ENCODE peak calls at places on chromosomes 16 and 17, in five cellular contexts. One of them, this sample, is unnamed. For H3K4me1, the result is how much of the 10 kb centered on the place peaks cover.

GRCh38 chr16:56547120-56547948 is 17.5 kb upstream of the MT4 start:
- DNase-seq in GM23248: peak
- DNase-seq in DND-41: no peak
- DNase-seq in H1: peak
- DNase-seq in PC-9: peak
- DNase-seq in this sample: peak

GRCh38 chr16:83995756-83996155 is 27.7 kb downstream of the NECAB2 start:
- DNase-seq in H1: peak
- DNase-seq in DND-41: no peak
- DNase-seq in GM23248: no peak
- DNase-seq in PC-9: no peak
- DNase-seq in this sample: peak

GRCh38 chr16:5615868-5616642 is 518.5 kb upstream of the EEF2KMT start:
- DNase-seq in PC-9: peak
- DNase-seq in DND-41: peak
- DNase-seq in GM23248: peak
- DNase-seq in H1: peak
- DNase-seq in this sample: no peak

GRCh38 chr17:49739662-49740271 is 24.2 kb downstream of the FAM117A start:
- DNase-seq in DND-41: peak
- DNase-seq in PC-9: peak
- DNase-seq in H1: no peak
- DNase-seq in GM23248: no peak
- DNase-seq in this sample: peak

GRCh38 chr16:83200005-83200779 is 573.4 kb downstream of the CDH13 start:
- DNase-seq in H1: no peak
- DNase-seq in GM23248: peak
- DNase-seq in PC-9: no peak
- DNase-seq in DND-41: no peak
- DNase-seq in this sample: peak

GRCh38 chr17:67227488-67227887 is 17.5 kb downstream of the HELZ start:
- DNase-seq in H1: no peak
- DNase-seq in DND-41: no peak
- DNase-seq in GM23248: peak
- DNase-seq in PC-9: no peak
- DNase-seq in this sample: no peak

GRCh38 chr16:67184453-67185002 is 765 bp upstream of the MATCAP1 start:
- DNase-seq in DND-41: no peak
- DNase-seq in GM23248: no peak
- DNase-seq in H1: peak
- DNase-seq in PC-9: no peak
- DNase-seq in this sample: no peak

GRCh38 chr17:68794636-68795503 is 160.3 kb downstream of the ABCA8 start:
- DNase-seq in DND-41: no peak
- DNase-seq in GM23248: peak
- DNase-seq in PC-9: no peak
- DNase-seq in H1: no peak
- DNase-seq in this sample: no peak

GRCh38 chr16:48099455-48099854 is 56.3 kb downstream of the ABCC12 start:
- DNase-seq in PC-9: no peak
- DNase-seq in H1: no peak
- DNase-seq in GM23248: peak
- DNase-seq in DND-41: no peak
- DNase-seq in this sample: no peak

GRCh38 chr16:64116151-64116550 is 1005.7 kb downstream of the CDH11 start:
- DNase-seq in DND-41: no peak
- DNase-seq in GM23248: no peak
- DNase-seq in H1: no peak
- DNase-seq in PC-9: no peak
- DNase-seq in this sample: no peak

GRCh38 chr17:36837616-36838272 is 99.5 kb upstream of the LHX1 start:
- DNase-seq in GM23248: no peak
- DNase-seq in DND-41: no peak
- DNase-seq in PC-9: no peak
- DNase-seq in H1: no peak
- DNase-seq in this sample: no peak

GRCh38 chr16:66905633-66906539 is 12.8 kb downstream of the CDH16 start:
- DNase-seq in DND-41: peak
- DNase-seq in H1: no peak
- DNase-seq in PC-9: peak
- DNase-seq in GM23248: no peak
- DNase-seq in this sample: peak

GRCh38 chr17:19724501-19725420 is 8.4 kb upstream of the SLC47A2 start:
- DNase-seq in PC-9: peak
- DNase-seq in DND-41: no peak
- DNase-seq in GM23248: peak
- DNase-seq in H1: no peak
- DNase-seq in this sample: peak

GRCh38 chr17:27601069-27601974 is 29.7 kb upstream of the LGALS9 start:
- DNase-seq in PC-9: peak
- DNase-seq in GM23248: peak
- DNase-seq in DND-41: peak
- DNase-seq in H1: peak
- DNase-seq in this sample: peak

GRCh38 chr17:419073-419735 is 66.6 kb upstream of the RPH3AL start:
- DNase-seq in GM23248: no peak
- DNase-seq in DND-41: peak
- DNase-seq in PC-9: no peak
- DNase-seq in H1: no peak
- DNase-seq in this sample: no peak

GRCh38 chr17:64411999-64412771 is 21.5 kb upstream of the PECAM1 start:
- DNase-seq in PC-9: no peak
- DNase-seq in GM23248: peak
- DNase-seq in H1: peak
- DNase-seq in DND-41: no peak
- DNase-seq in this sample: no peak

GRCh38 chr17:78185981-78186688 is 717 bp downstream of the TK1 start:
- DNase-seq in DND-41: peak
- DNase-seq in PC-9: peak
- DNase-seq in GM23248: peak
- DNase-seq in H1: no peak
- DNase-seq in this sample: peak

GRCh38 chr16:11768850-11769249 is 26.2 kb upstream of the TXNDC11 start:
- DNase-seq in GM23248: no peak
- DNase-seq in DND-41: no peak
- DNase-seq in PC-9: no peak
- DNase-seq in H1: no peak
- DNase-seq in this sample: no peak

GRCh38 chr17:67293251-67294203 is 48.5 kb upstream of the HELZ start:
- DNase-seq in H1: peak
- DNase-seq in DND-41: peak
- DNase-seq in GM23248: peak
- DNase-seq in PC-9: peak
- DNase-seq in this sample: no peak

GRCh38 chr17:8166731-8167130 is 4.0 kb upstream of the VAMP2 start:
- DNase-seq in H1: no peak
- DNase-seq in DND-41: no peak
- DNase-seq in PC-9: no peak
- DNase-seq in GM23248: no peak
- DNase-seq in this sample: peak

GRCh38 chr16:26345951-26346350 is 654.2 kb downstream of the HS3ST4 start:
- DNase-seq in H1: no peak
- DNase-seq in DND-41: no peak
- DNase-seq in PC-9: no peak
- DNase-seq in GM23248: no peak
- DNase-seq in this sample: no peak

GRCh38 chr16:85123891-85124635 is 11.8 kb upstream of the CIBAR2 start:
- DNase-seq in DND-41: no peak
- DNase-seq in PC-9: peak
- DNase-seq in H1: no peak
- DNase-seq in GM23248: peak
- DNase-seq in this sample: peak

GRCh38 chr17:80812362-80813088 is 179.1 kb upstream of the CHMP6 start:
- DNase-seq in GM23248: no peak
- DNase-seq in PC-9: no peak
- DNase-seq in H1: no peak
- DNase-seq in DND-41: no peak
- DNase-seq in this sample: no peak

GRCh38 chr17:13550291-13550690 is 51.4 kb downstream of the HS3ST3A1 start:
- DNase-seq in GM23248: peak
- DNase-seq in PC-9: no peak
- DNase-seq in DND-41: no peak
- DNase-seq in H1: no peak
- DNase-seq in this sample: peak

GRCh38 chr17:79800325-79801155 is 3.7 kb upstream of the CBX8 start:
- DNase-seq in GM23248: peak
- DNase-seq in H1: peak
- DNase-seq in DND-41: peak
- DNase-seq in PC-9: peak
- DNase-seq in this sample: peak

GRCh38 chr17:79802039-79802735 is 5.3 kb upstream of the CBX8 start:
- DNase-seq in H1: peak
- DNase-seq in DND-41: no peak
- DNase-seq in GM23248: no peak
- DNase-seq in PC-9: no peak
- DNase-seq in this sample: no peak

GRCh38 chr17:79802736-79803420 is 6.0 kb upstream of the CBX8 start:
- DNase-seq in H1: peak
- DNase-seq in GM23248: no peak
- DNase-seq in PC-9: no peak
- DNase-seq in DND-41: no peak
- DNase-seq in this sample: no peak

GRCh38 chr17:79799538-79800324 is 2.9 kb upstream of the CBX8 start:
- DNase-seq in PC-9: no peak
- DNase-seq in H1: peak
- DNase-seq in DND-41: peak
- DNase-seq in GM23248: peak
- DNase-seq in this sample: no peak

GRCh38 chr17:79801156-79802038 is 4.5 kb upstream of the CBX8 start:
- DNase-seq in H1: no peak
- DNase-seq in GM23248: peak
- DNase-seq in DND-41: no peak
- DNase-seq in PC-9: peak
- DNase-seq in this sample: peak
- TF ChIP-seq EZH2 in H1: peak
- TF ChIP-seq EZH2 in GM23248: no peak
- TF ChIP-seq EZH2 in DND-41: no peak
- TF ChIP-seq EZH2 in PC-9: no peak
- TF ChIP-seq EZH2 in this sample: peak

GRCh38 chr16:9236319-9236718 is 144.9 kb downstream of the HAPSTR1 start:
- DNase-seq in PC-9: no peak
- DNase-seq in H1: no peak
- DNase-seq in GM23248: no peak
- DNase-seq in DND-41: no peak
- DNase-seq in this sample: no peak
- H3K4me2 ChIP-seq in PC-9: no peak
- H3K4me2 ChIP-seq in H1: no peak
- H3K4me2 ChIP-seq in GM23248: no peak
- H3K4me2 ChIP-seq in DND-41: no peak
- H3K4me2 ChIP-seq in this sample: no peak

DNA sequence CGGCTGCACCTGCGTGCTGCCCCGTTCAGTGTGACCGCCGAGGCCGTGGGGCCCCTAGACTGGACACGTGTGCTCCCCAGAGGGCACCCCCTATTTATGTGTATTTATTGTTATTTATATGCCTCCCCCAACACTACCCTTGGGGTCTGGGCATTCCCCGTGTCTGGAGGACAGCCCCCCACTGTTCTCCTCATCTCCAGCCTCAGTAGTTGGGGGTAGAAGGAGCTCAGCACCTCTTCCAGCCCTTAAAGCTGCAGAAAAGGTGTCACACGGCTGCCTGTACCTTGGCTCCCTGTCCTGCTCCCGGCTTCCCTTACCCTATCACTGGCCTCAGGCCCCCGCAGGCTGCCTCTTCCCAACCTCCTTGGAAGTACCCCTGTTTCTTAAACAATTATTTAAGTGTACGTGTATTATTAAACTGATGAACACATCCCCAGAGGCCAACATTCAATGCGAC is 1.7 kb downstream of the IL17C start:
- DNase-seq in H1: no peak
- DNase-seq in GM23248: no peak
- DNase-seq in DND-41: no peak
- DNase-seq in PC-9: no peak
- DNase-seq in this sample: no peak
- H3K4me1 ChIP-seq in H1: under half
- H3K4me1 ChIP-seq in GM23248: under half
- H3K4me1 ChIP-seq in DND-41: under half
- H3K4me1 ChIP-seq in PC-9: under half
- H3K4me1 ChIP-seq in this sample: under half

DNA sequence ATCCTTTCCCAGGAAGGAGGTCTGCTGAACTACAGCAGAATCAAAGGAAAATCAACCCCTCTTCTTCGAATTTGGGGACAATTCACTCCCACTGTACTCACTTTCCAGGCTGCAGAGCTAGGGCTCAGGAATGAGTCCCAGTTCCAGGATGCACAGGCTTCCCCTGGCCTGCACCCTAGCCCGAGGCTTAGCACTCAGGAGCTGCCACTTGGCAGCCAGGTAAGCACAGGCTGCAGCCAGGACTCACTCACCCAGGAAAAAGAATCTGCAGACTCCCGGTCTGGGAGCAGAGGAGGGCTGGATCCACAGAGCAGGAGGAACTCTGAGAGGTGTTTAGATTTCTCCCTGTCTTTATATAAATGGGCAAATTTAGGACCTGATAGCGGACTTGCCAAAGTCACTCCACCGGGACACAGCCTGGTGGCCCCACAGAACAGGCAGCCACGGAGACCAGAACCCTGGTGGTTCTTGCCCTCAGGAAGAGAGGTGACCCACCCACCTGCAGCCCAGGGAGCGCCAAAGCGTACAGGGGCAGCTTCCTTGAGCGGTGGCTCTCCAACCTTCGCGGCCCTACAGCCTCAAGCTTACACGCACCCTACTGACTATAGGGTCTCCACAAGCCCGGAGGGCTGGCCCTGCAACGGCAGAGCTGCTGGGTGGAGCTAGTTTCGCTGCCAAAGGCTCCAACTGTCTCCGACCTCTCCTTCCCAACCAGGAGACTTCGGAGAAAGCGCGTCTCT is 4.8 kb downstream of the CBLN1 start:
- DNase-seq in GM23248: no peak
- DNase-seq in PC-9: no peak
- DNase-seq in DND-41: no peak
- DNase-seq in H1: peak
- DNase-seq in this sample: no peak
- TF ChIP-seq EZH2 in GM23248: no peak
- TF ChIP-seq EZH2 in PC-9: no peak
- TF ChIP-seq EZH2 in DND-41: no peak
- TF ChIP-seq EZH2 in H1: no peak
- TF ChIP-seq EZH2 in this sample: no peak

GRCh38 chr17:75325827-75326586 is 36.8 kb upstream of the SLC25A19 start:
- DNase-seq in H1: no peak
- DNase-seq in GM23248: peak
- DNase-seq in PC-9: no peak
- DNase-seq in DND-41: no peak
- DNase-seq in this sample: no peak
- H3K4me2 ChIP-seq in H1: no peak
- H3K4me2 ChIP-seq in GM23248: no peak
- H3K4me2 ChIP-seq in PC-9: no peak
- H3K4me2 ChIP-seq in DND-41: no peak
- H3K4me2 ChIP-seq in this sample: no peak